ENCODE peak calls at places on chromosome 4, in ten cellular contexts. One of them, this sample, is unnamed. For H3K36me3, the result is how much of the 10 kb centered on the place peaks cover.

GRCh38 chr4:58981828-58982227 is 1871.6 kb upstream of the IGFBP7 start:
- DNase-seq in uterus: no peak
- DNase-seq in Peyer's patch: no peak
- DNase-seq in left lung: no peak
- DNase-seq in astrocyte: no peak
- DNase-seq in fibroblast of lung: no peak
- DNase-seq in cardiac muscle cell: no peak
- DNase-seq in effector memory CD4-positive, alpha-beta T cell: no peak
- DNase-seq in CD8-positive, alpha-beta memory T cell: no peak
- DNase-seq in OCI-LY7: no peak
- DNase-seq in this sample: no peak

GRCh38 chr4:98613453-98614075 is 44.8 kb downstream of the TSPAN5 start:
- DNase-seq in fibroblast of lung: no peak
- DNase-seq in Peyer's patch: no peak
- DNase-seq in left lung: no peak
- DNase-seq in CD8-positive, alpha-beta memory T cell: no peak
- DNase-seq in OCI-LY7: no peak
- DNase-seq in uterus: no peak
- DNase-seq in astrocyte: no peak
- DNase-seq in cardiac muscle cell: no peak
- DNase-seq in effector memory CD4-positive, alpha-beta T cell: no peak
- DNase-seq in this sample: no peak

GRCh38 chr4:120692964-120693363 is 229.6 kb downstream of the PRDM5 start:
- DNase-seq in cardiac muscle cell: no peak
- DNase-seq in effector memory CD4-positive, alpha-beta T cell: no peak
- DNase-seq in uterus: no peak
- DNase-seq in fibroblast of lung: peak
- DNase-seq in Peyer's patch: peak
- DNase-seq in OCI-LY7: no peak
- DNase-seq in CD8-positive, alpha-beta memory T cell: no peak
- DNase-seq in left lung: no peak
- DNase-seq in astrocyte: peak
- DNase-seq in this sample: no peak

GRCh38 chr4:140117946-140118345 is 36.0 kb downstream of the MAML3 start:
- DNase-seq in left lung: no peak
- DNase-seq in OCI-LY7: no peak
- DNase-seq in fibroblast of lung: no peak
- DNase-seq in astrocyte: peak
- DNase-seq in CD8-positive, alpha-beta memory T cell: no peak
- DNase-seq in effector memory CD4-positive, alpha-beta T cell: no peak
- DNase-seq in cardiac muscle cell: no peak
- DNase-seq in uterus: no peak
- DNase-seq in Peyer's patch: no peak
- DNase-seq in this sample: no peak

GRCh38 chr4:73589261-73589847 is 30.9 kb downstream of the RASSF6 start:
- DNase-seq in astrocyte: peak
- DNase-seq in uterus: no peak
- DNase-seq in left lung: no peak
- DNase-seq in fibroblast of lung: peak
- DNase-seq in CD8-positive, alpha-beta memory T cell: no peak
- DNase-seq in OCI-LY7: no peak
- DNase-seq in cardiac muscle cell: no peak
- DNase-seq in Peyer's patch: no peak
- DNase-seq in effector memory CD4-positive, alpha-beta T cell: no peak
- DNase-seq in this sample: no peak

GRCh38 chr4:97016186-97016945 is 1126.9 kb downstream of the STPG2 start:
- DNase-seq in Peyer's patch: no peak
- DNase-seq in OCI-LY7: no peak
- DNase-seq in CD8-positive, alpha-beta memory T cell: no peak
- DNase-seq in fibroblast of lung: no peak
- DNase-seq in effector memory CD4-positive, alpha-beta T cell: no peak
- DNase-seq in cardiac muscle cell: no peak
- DNase-seq in uterus: no peak
- DNase-seq in astrocyte: no peak
- DNase-seq in left lung: no peak
- DNase-seq in this sample: no peak

GRCh38 chr4:122826596-122827257 is at the start of gene FGF2:
- DNase-seq in left lung: peak
- DNase-seq in OCI-LY7: no peak
- DNase-seq in cardiac muscle cell: peak
- DNase-seq in astrocyte: peak
- DNase-seq in uterus: peak
- DNase-seq in CD8-positive, alpha-beta memory T cell: no peak
- DNase-seq in Peyer's patch: peak
- DNase-seq in effector memory CD4-positive, alpha-beta T cell: no peak
- DNase-seq in fibroblast of lung: peak
- DNase-seq in this sample: peak

GRCh38 chr4:160835789-160836188 is 1328.0 kb downstream of the FSTL5 start:
- DNase-seq in left lung: no peak
- DNase-seq in uterus: no peak
- DNase-seq in OCI-LY7: no peak
- DNase-seq in Peyer's patch: no peak
- DNase-seq in cardiac muscle cell: peak
- DNase-seq in astrocyte: no peak
- DNase-seq in effector memory CD4-positive, alpha-beta T cell: no peak
- DNase-seq in fibroblast of lung: no peak
- DNase-seq in CD8-positive, alpha-beta memory T cell: no peak
- DNase-seq in this sample: peak

GRCh38 chr4:182828678-182829025 is 88.5 kb downstream of the DCTD start:
- DNase-seq in cardiac muscle cell: no peak
- DNase-seq in CD8-positive, alpha-beta memory T cell: no peak
- DNase-seq in effector memory CD4-positive, alpha-beta T cell: no peak
- DNase-seq in Peyer's patch: no peak
- DNase-seq in left lung: no peak
- DNase-seq in uterus: no peak
- DNase-seq in astrocyte: no peak
- DNase-seq in fibroblast of lung: no peak
- DNase-seq in OCI-LY7: no peak
- DNase-seq in this sample: no peak

GRCh38 chr4:77433102-77433733 is 172.4 kb upstream of the CXCL13 start:
- DNase-seq in Peyer's patch: no peak
- DNase-seq in astrocyte: peak
- DNase-seq in OCI-LY7: peak
- DNase-seq in left lung: no peak
- DNase-seq in uterus: no peak
- DNase-seq in effector memory CD4-positive, alpha-beta T cell: no peak
- DNase-seq in fibroblast of lung: peak
- DNase-seq in CD8-positive, alpha-beta memory T cell: peak
- DNase-seq in cardiac muscle cell: peak
- DNase-seq in this sample: no peak

GRCh38 chr4:95596676-95597075 is 47.9 kb upstream of the UNC5C start:
- DNase-seq in cardiac muscle cell: no peak
- DNase-seq in uterus: no peak
- DNase-seq in CD8-positive, alpha-beta memory T cell: no peak
- DNase-seq in fibroblast of lung: no peak
- DNase-seq in astrocyte: no peak
- DNase-seq in effector memory CD4-positive, alpha-beta T cell: no peak
- DNase-seq in left lung: no peak
- DNase-seq in Peyer's patch: no peak
- DNase-seq in OCI-LY7: no peak
- DNase-seq in this sample: no peak

GRCh38 chr4:98508825-98509539 is 149.4 kb downstream of the TSPAN5 start:
- DNase-seq in cardiac muscle cell: no peak
- DNase-seq in astrocyte: peak
- DNase-seq in fibroblast of lung: no peak
- DNase-seq in OCI-LY7: no peak
- DNase-seq in uterus: no peak
- DNase-seq in left lung: no peak
- DNase-seq in effector memory CD4-positive, alpha-beta T cell: no peak
- DNase-seq in CD8-positive, alpha-beta memory T cell: no peak
- DNase-seq in Peyer's patch: no peak
- DNase-seq in this sample: no peak

GRCh38 chr4:16262188-16262587 is 35.9 kb upstream of the TAPT1 start:
- DNase-seq in uterus: no peak
- DNase-seq in fibroblast of lung: no peak
- DNase-seq in left lung: no peak
- DNase-seq in OCI-LY7: peak
- DNase-seq in astrocyte: no peak
- DNase-seq in effector memory CD4-positive, alpha-beta T cell: no peak
- DNase-seq in Peyer's patch: no peak
- DNase-seq in cardiac muscle cell: no peak
- DNase-seq in CD8-positive, alpha-beta memory T cell: no peak
- DNase-seq in this sample: no peak

GRCh38 chr4:1369484-1370079 is 22.6 kb downstream of the UVSSA start:
- DNase-seq in left lung: no peak
- DNase-seq in OCI-LY7: no peak
- DNase-seq in effector memory CD4-positive, alpha-beta T cell: no peak
- DNase-seq in CD8-positive, alpha-beta memory T cell: no peak
- DNase-seq in fibroblast of lung: no peak
- DNase-seq in uterus: no peak
- DNase-seq in Peyer's patch: no peak
- DNase-seq in cardiac muscle cell: no peak
- DNase-seq in astrocyte: no peak
- DNase-seq in this sample: no peak

GRCh38 chr4:141571368-141571767 is 65.0 kb upstream of the IL15 start:
- DNase-seq in astrocyte: peak
- DNase-seq in OCI-LY7: no peak
- DNase-seq in CD8-positive, alpha-beta memory T cell: no peak
- DNase-seq in left lung: no peak
- DNase-seq in uterus: no peak
- DNase-seq in fibroblast of lung: peak
- DNase-seq in Peyer's patch: no peak
- DNase-seq in cardiac muscle cell: no peak
- DNase-seq in effector memory CD4-positive, alpha-beta T cell: no peak
- DNase-seq in this sample: no peak

GRCh38 chr4:3829954-3830773 is 64.0 kb downstream of the ADRA2C start:
- DNase-seq in OCI-LY7: no peak
- DNase-seq in CD8-positive, alpha-beta memory T cell: no peak
- DNase-seq in uterus: no peak
- DNase-seq in effector memory CD4-positive, alpha-beta T cell: no peak
- DNase-seq in astrocyte: no peak
- DNase-seq in left lung: no peak
- DNase-seq in Peyer's patch: no peak
- DNase-seq in cardiac muscle cell: no peak
- DNase-seq in fibroblast of lung: no peak
- DNase-seq in this sample: no peak

GRCh38 chr4:89029591-89029990 is 27.4 kb downstream of the FAM13A start:
- DNase-seq in OCI-LY7: no peak
- DNase-seq in effector memory CD4-positive, alpha-beta T cell: no peak
- DNase-seq in left lung: no peak
- DNase-seq in astrocyte: no peak
- DNase-seq in CD8-positive, alpha-beta memory T cell: peak
- DNase-seq in cardiac muscle cell: no peak
- DNase-seq in fibroblast of lung: no peak
- DNase-seq in uterus: no peak
- DNase-seq in Peyer's patch: no peak
- DNase-seq in this sample: no peak

GRCh38 chr4:176360446-176360845 is 40.7 kb downstream of the SPCS3 start:
- DNase-seq in Peyer's patch: no peak
- DNase-seq in OCI-LY7: no peak
- DNase-seq in astrocyte: no peak
- DNase-seq in CD8-positive, alpha-beta memory T cell: no peak
- DNase-seq in uterus: no peak
- DNase-seq in cardiac muscle cell: no peak
- DNase-seq in effector memory CD4-positive, alpha-beta T cell: no peak
- DNase-seq in fibroblast of lung: no peak
- DNase-seq in left lung: no peak
- DNase-seq in this sample: no peak

GRCh38 chr4:101104264-101105052 is 242.9 kb downstream of the PPP3CA start:
- DNase-seq in Peyer's patch: no peak
- DNase-seq in effector memory CD4-positive, alpha-beta T cell: no peak
- DNase-seq in left lung: no peak
- DNase-seq in astrocyte: no peak
- DNase-seq in fibroblast of lung: peak
- DNase-seq in cardiac muscle cell: no peak
- DNase-seq in CD8-positive, alpha-beta memory T cell: no peak
- DNase-seq in uterus: no peak
- DNase-seq in OCI-LY7: no peak
- DNase-seq in this sample: no peak
- H3K27ac ChIP-seq in Peyer's patch: no peak
- H3K27ac ChIP-seq in effector memory CD4-positive, alpha-beta T cell: no peak
- H3K27ac ChIP-seq in left lung: no peak
- H3K27ac ChIP-seq in astrocyte: no peak
- H3K27ac ChIP-seq in fibroblast of lung: no peak
- H3K27ac ChIP-seq in cardiac muscle cell: no peak
- H3K27ac ChIP-seq in CD8-positive, alpha-beta memory T cell: no peak
- H3K27ac ChIP-seq in uterus: no peak
- H3K27ac ChIP-seq in OCI-LY7: peak
- H3K27ac ChIP-seq in this sample: no peak

DNA sequence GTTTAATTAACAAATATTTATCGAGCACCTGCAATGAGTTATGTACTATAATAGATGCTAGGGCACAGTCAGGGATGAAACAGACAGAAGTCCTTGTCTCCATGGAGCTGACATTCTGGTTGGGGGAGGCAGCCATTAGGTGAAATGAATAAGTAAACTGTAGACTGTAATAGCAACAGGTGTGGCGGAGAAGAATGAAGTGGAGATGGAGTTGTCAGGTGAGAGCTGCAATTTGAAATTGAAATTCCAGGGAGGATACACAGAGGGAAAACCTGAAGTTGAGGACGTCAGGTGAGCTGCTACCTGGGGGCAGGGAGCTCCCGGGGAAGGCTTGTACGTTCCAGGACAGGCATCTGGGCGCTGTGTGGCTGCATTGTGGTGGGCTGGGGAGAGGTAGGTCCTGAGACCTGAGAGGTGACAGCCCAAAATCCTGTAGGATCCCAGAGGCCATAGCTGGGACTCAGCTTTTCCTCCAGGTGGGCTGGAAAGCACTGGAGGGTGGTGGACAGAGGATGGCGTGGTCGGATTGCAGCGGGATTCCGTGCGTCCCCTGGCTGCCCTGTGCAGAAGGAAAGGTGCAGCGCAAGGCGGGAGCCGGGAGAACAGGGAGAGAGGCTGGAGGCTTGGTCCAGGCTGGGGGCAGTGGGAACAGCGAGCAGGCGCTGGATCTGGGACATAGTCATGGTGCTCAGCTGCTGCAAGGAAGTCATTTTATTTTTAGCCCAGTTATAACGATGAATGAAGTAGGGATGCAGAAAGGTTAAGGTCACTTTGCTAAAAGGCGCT is 24.8 kb downstream of the CYTL1 start:
- DNase-seq in cardiac muscle cell: no peak
- DNase-seq in CD8-positive, alpha-beta memory T cell: no peak
- DNase-seq in OCI-LY7: no peak
- DNase-seq in effector memory CD4-positive, alpha-beta T cell: no peak
- DNase-seq in fibroblast of lung: no peak
- DNase-seq in Peyer's patch: no peak
- DNase-seq in astrocyte: no peak
- DNase-seq in uterus: no peak
- DNase-seq in left lung: no peak
- DNase-seq in this sample: no peak
- H3K4me3 ChIP-seq in cardiac muscle cell: no peak
- H3K4me3 ChIP-seq in CD8-positive, alpha-beta memory T cell: no peak
- H3K4me3 ChIP-seq in OCI-LY7: no peak
- H3K4me3 ChIP-seq in effector memory CD4-positive, alpha-beta T cell: no peak
- H3K4me3 ChIP-seq in fibroblast of lung: no peak
- H3K4me3 ChIP-seq in Peyer's patch: no peak
- H3K4me3 ChIP-seq in astrocyte: no peak
- H3K4me3 ChIP-seq in uterus: no peak
- H3K4me3 ChIP-seq in left lung: no peak
- H3K4me3 ChIP-seq in this sample: no peak

GRCh38 chr4:38129452-38129830 is 169.2 kb downstream of the PTTG2 start:
- DNase-seq in CD8-positive, alpha-beta memory T cell: no peak
- DNase-seq in left lung: no peak
- DNase-seq in Peyer's patch: no peak
- DNase-seq in effector memory CD4-positive, alpha-beta T cell: no peak
- DNase-seq in OCI-LY7: no peak
- DNase-seq in astrocyte: no peak
- DNase-seq in fibroblast of lung: peak
- DNase-seq in cardiac muscle cell: no peak
- DNase-seq in uterus: no peak
- DNase-seq in this sample: no peak
- H3K36me3 ChIP-seq in CD8-positive, alpha-beta memory T cell: under half
- H3K36me3 ChIP-seq in left lung: under half
- H3K36me3 ChIP-seq in Peyer's patch: under half
- H3K36me3 ChIP-seq in effector memory CD4-positive, alpha-beta T cell: under half
- H3K36me3 ChIP-seq in OCI-LY7: half or more
- H3K36me3 ChIP-seq in astrocyte: under half
- H3K36me3 ChIP-seq in fibroblast of lung: under half
- H3K36me3 ChIP-seq in cardiac muscle cell: under half
- H3K36me3 ChIP-seq in uterus: under half
- H3K36me3 ChIP-seq in this sample: under half

GRCh38 chr4:186105721-186106335 is 1.3 kb downstream of the FAM149A start:
- DNase-seq in cardiac muscle cell: no peak
- DNase-seq in CD8-positive, alpha-beta memory T cell: no peak
- DNase-seq in OCI-LY7: no peak
- DNase-seq in fibroblast of lung: peak
- DNase-seq in effector memory CD4-positive, alpha-beta T cell: no peak
- DNase-seq in left lung: no peak
- DNase-seq in astrocyte: peak
- DNase-seq in Peyer's patch: peak
- DNase-seq in uterus: no peak
- DNase-seq in this sample: no peak
- H3K27ac ChIP-seq in cardiac muscle cell: no peak
- H3K27ac ChIP-seq in CD8-positive, alpha-beta memory T cell: no peak
- H3K27ac ChIP-seq in OCI-LY7: no peak
- H3K27ac ChIP-seq in fibroblast of lung: no peak
- H3K27ac ChIP-seq in effector memory CD4-positive, alpha-beta T cell: no peak
- H3K27ac ChIP-seq in left lung: peak
- H3K27ac ChIP-seq in astrocyte: no peak
- H3K27ac ChIP-seq in Peyer's patch: peak
- H3K27ac ChIP-seq in uterus: peak
- H3K27ac ChIP-seq in this sample: no peak

This sample was measured in iPS DF 6.9.